ENCODE peak calls at places on chromosomes 5 and 9, in eight cellular contexts. G is mucosa of descending colon; U is astrocyte; D is foreskin fibroblast; I is uterus; E is astrocyte of the spinal cord; R is GM12878; B is CD8-positive, alpha-beta T cell. V is an unnamed sample.

GRCh38 chr5:2378108-2378507 is 373.4 kb downstream of the IRX2 start:
- DNase-seq in G (no peak), U (no peak), D (no peak), I (no peak), E (no peak), R (no peak), B (no peak), V (no peak)

GRCh38 chr9:83312543-83312942 is 225.7 kb downstream of the FRMD3 start:
- DNase-seq in G (peak), U (no peak), D (no peak), I (no peak), E (no peak), R (no peak), B (no peak), V (peak)

GRCh38 chr9:122370303-122370702 is 521 bp upstream of the PTGS1 start:
- DNase-seq in G (no peak), U (no peak), D (no peak), I (no peak), E (no peak), R (no peak), B (no peak), V (no peak)

GRCh38 chr9:79969866-79970265 is 398.1 kb downstream of the TLE4 start:
- DNase-seq in G (no peak), U (no peak), D (no peak), I (no peak), E (no peak), R (no peak), B (no peak), V (no peak)

GRCh38 chr9:125405938-125406811 is 144.5 kb downstream of the GAPVD1 start:
- DNase-seq in G (no peak), U (no peak), D (no peak), I (no peak), E (no peak), R (no peak), B (no peak), V (no peak)

GRCh38 chr9:14441976-14442651 is 128.2 kb upstream of the NFIB start:
- DNase-seq in G (no peak), U (no peak), D (no peak), I (no peak), E (no peak), R (no peak), B (no peak), V (no peak)

GRCh38 chr9:80678906-80679305 is 1010.4 kb downstream of the TLE1 start:
- DNase-seq in G (no peak), U (no peak), D (no peak), I (no peak), E (no peak), R (no peak), B (no peak), V (no peak)

GRCh38 chr9:101387871-101388506 is 3.2 kb upstream of the BAAT start:
- DNase-seq in G (peak), U (peak), D (no peak), I (no peak), E (peak), R (no peak), B (no peak), V (no peak)

GRCh38 chr9:133161542-133161950 is 2.2 kb downstream of the GBGT1 start:
- DNase-seq in G (no peak), U (no peak), D (no peak), I (no peak), E (no peak), R (no peak), B (no peak), V (no peak)

GRCh38 chr9:22214497-22215031 is 205.5 kb upstream of the CDKN2B start:
- DNase-seq in G (no peak), U (peak), D (peak), I (no peak), E (peak), R (no peak), B (no peak), V (no peak)

GRCh38 chr5:162931501-162931900 is 505.9 kb upstream of the CCNG1 start:
- DNase-seq in G (no peak), U (no peak), D (no peak), I (no peak), E (no peak), R (no peak), B (no peak), V (no peak)
- TF ChIP-seq CTCF in G (no peak), U (no peak), D (no peak), I (no peak), E (no peak), R (no peak), B (no peak), V (no peak)

DNA sequence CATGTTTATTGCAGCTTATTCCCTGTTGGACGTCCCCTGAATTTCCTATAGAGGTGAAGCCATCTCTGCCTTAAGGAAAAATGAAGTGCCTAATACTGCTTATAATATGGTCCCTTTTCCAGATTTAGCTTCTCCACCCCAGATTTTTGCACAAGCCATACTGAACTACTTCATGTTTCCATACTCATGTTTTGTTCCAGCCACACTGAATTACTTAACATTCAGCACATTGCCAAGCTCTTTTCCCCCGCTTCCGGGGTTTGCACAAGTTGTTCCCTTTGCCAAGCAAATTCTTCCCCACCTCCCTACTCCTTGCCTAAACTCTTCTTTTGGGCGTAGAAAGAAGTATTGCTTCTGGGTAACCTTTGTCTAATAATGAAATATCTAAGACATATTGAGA is 1.7 kb upstream of the CNTRL start:
- DNase-seq in G (peak), U (peak), D (peak), I (peak), E (peak), R (no peak), B (no peak), V (peak)
- H3K4me3 ChIP-seq in G (no peak), U (no peak), D (peak), I (no peak), E (no peak), R (peak), B (no peak), V (no peak)

GRCh38 chr9:98255578-98256296 is at the start of gene TBC1D2:
- DNase-seq in G (peak), U (peak), D (peak), I (peak), E (peak), R (peak), B (peak), V (peak)
- TF ChIP-seq CTCF in G (no peak), U (peak), D (peak), I (peak), E (peak), R (peak), B (peak), V (no peak)

GRCh38 chr5:173963867-173964429 is 25.0 kb upstream of the C5orf47 start:
- DNase-seq in G (peak), U (peak), D (no peak), I (no peak), E (peak), R (no peak), B (no peak), V (no peak)

GRCh38 chr5:173962436-173962835 is 26.5 kb upstream of the C5orf47 start:
- DNase-seq in G (no peak), U (no peak), D (no peak), I (no peak), E (no peak), R (no peak), B (no peak), V (no peak)

GRCh38 chr5:173963107-173963506 is 25.9 kb upstream of the C5orf47 start:
- DNase-seq in G (no peak), U (peak), D (peak), I (no peak), E (peak), R (no peak), B (no peak), V (no peak)

GRCh38 chr5:173968154-173968553 is 20.8 kb upstream of the C5orf47 start:
- DNase-seq in G (no peak), U (peak), D (no peak), I (no peak), E (no peak), R (no peak), B (no peak), V (no peak)

GRCh38 chr5:173964491-173964890 is 24.5 kb upstream of the C5orf47 start:
- DNase-seq in G (no peak), U (no peak), D (no peak), I (no peak), E (no peak), R (no peak), B (no peak), V (no peak)
- H3K4me3 ChIP-seq in G (no peak), U (no peak), D (no peak), I (no peak), E (no peak), R (no peak), B (no peak), V (no peak)

DNA sequence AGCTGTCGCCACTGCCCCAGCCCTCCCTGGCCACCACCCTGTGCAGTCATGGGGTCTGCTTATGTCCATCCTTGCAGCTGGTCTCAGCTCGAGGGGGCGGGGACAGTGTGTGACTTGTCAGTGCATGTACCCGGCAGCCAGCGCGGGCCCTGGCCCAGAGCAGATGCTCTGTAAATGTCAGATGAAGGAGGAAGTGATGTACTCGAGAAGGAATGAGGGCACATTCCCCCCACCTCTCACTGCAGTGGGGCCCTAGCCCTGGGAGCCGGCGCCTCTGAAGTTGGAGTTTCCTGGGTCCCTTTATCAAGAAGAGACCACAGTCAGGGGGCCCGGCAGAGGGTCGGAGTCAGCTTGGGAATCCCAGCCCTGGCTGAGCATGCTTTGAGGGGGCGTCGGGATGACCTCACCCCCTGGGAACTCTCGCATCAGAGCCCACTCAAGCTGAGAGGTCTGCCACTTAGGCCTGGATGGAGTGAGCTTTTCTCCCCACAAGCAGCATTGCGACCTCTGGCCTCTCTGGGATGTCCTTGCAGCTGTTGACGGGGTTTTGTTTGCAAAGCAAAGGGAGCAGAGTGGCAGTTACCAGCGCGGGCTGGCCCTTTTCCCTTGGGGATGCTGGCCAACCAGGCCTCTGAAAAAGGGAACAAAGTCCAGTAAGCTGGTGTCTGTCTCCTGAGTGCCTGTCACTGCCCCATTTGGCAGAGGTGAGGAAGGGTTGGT is 19.0 kb downstream of the NEURL1B start:
- DNase-seq in G (peak), U (peak), D (peak), I (peak), E (peak), R (no peak), B (no peak), V (peak)
- TF ChIP-seq CTCF in G (no peak), U (no peak), D (no peak), I (no peak), E (no peak), R (no peak), B (no peak), V (no peak)

GRCh38 chr9:37486256-37486615 is 488 bp downstream of the POLR1E start:
- DNase-seq in G (no peak), U (no peak), D (no peak), I (no peak), E (no peak), R (no peak), B (no peak), V (no peak)
- H3K4me3 ChIP-seq in G (peak), U (peak), D (peak), I (peak), E (peak), R (peak), B (peak), V (peak)

DNA sequence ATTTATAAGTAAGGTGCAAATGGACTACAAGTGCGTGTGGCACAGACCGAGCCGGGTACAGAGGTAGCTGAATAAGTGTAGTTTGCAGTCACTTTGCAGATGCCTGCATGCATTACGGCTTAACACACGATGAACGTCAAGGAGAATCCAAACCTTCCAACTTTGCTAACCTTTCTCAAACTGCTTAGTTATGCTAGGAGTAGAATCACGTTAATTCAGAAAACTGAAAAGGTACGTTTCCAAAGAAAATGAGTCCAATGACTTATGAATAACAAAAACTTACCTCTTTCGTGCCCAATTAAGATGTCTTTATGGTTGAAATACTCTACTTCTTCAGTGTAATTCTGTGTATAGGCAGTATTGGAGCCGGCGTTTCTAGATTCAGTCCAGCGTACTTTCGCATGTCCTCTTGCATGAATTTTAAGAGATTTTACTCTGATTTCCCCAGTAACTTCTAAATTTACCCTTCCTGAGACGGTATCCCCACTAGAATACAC is 539 bp downstream of the ARRDC3 start:
- DNase-seq in G (peak), U (no peak), D (no peak), I (no peak), E (peak), R (peak), B (peak), V (no peak)
- TF ChIP-seq CTCF in G (no peak), U (no peak), D (no peak), I (no peak), E (no peak), R (no peak), B (no peak), V (no peak)

DNA sequence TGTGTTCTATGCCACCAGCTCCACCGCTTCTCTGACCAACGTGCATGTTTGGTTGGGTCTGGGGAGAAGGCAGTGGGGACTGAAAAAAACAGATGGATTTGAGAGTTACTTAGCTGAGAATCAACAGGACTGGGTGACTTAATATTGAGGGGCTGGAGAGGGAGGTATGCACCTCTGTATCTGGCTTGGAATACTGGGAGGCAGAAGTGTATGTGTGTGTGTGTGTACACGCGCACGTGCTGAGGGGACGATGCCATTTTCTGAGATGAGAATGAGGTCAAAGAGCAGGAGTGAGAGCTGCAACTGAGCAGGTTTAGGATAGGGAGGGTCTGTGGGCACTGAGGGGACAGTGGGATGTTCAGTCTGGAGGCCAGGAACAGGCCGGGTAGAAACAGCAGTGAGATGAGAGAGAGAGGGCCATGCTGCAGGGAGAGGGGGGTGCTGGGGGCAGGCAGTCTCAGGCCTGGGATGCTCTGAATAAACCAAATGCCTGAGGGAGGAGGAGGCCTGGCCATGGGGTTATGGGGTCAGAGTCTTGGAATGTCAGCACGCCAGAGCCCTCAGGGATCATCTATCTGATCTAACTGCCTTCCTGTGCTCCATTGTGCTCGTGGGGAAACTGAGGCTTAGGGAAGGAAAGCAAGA is 14.0 kb downstream of the PDGFRB start:
- DNase-seq in G (no peak), U (peak), D (peak), I (no peak), E (peak), R (no peak), B (no peak), V (no peak)
- H3K4me3 ChIP-seq in G (no peak), U (no peak), D (no peak), I (no peak), E (no peak), R (no peak), B (no peak), V (no peak)

DNA sequence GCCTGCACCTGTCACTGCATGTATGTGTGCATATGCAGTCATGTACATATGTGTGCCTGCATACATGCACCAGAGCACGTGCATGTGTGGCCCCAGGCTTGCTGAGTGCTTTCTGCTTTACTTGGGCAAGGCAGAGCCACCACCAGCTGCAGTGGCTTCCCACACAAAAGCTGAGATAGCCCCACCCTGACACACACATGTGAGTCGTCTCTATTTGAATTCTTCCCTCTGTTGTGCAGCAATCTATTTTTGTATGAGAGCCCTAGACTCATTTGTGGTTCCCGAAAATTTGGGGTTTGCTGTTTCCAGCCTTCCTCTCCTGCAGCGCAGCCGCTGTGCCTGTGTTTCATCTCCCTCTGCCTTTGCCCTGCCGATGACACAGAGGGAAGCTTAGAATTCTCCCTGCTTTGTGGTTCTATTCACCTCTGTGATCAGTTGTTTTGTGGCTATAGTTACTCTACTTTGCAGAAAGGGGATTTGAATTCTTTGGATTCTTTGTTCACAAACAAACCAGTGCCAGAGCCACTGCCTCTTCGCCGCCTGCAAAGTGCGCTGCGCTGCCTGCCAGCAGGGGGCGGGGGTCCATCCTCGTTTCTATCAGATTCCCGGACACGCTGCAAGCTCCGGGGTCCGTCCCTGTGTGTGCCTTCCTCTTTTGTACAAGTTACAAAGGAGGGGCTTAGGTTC is 95.8 kb upstream of the DAP start:
- DNase-seq in G (peak), U (peak), D (peak), I (peak), E (peak), R (no peak), B (peak), V (no peak)
- TF ChIP-seq CTCF in G (peak), U (peak), D (peak), I (peak), E (peak), R (peak), B (peak), V (no peak)

V was measured in lower leg skin.